ENCODE peak calls at places on chromosomes 4 and X, in six cellular contexts. G, N, F, V, M and B are unnamed samples.

GRCh38 chr4:56907489-56908205 is at the start of gene REST:
- DNase-seq in G (peak; percentile 84), N (peak; percentile 90), F (peak; percentile 52), V (peak; percentile 13), M (peak; percentile 88), B (peak; percentile 97)

GRCh38 chrX:44970709-44971108 is 97.7 kb downstream of the KDM6A start:
- DNase-seq in G (no peak), N (no peak), F (no peak), V (no peak), M (no peak), B (no peak)

GRCh38 chr4:3766791-3767561 is 791 bp downstream of the ADRA2C start:
- DNase-seq in G (no peak), N (peak; percentile 6), F (no peak), V (no peak), M (no peak), B (peak; percentile 92)

GRCh38 chr4:170827562-170828260 is 738.0 kb upstream of the AADAT start:
- DNase-seq in G (no peak), N (no peak), F (no peak), V (no peak), M (no peak), B (no peak)

GRCh38 chr4:74267998-74268606 is 40.2 kb upstream of the EPGN start:
- DNase-seq in G (no peak), N (no peak), F (no peak), V (no peak), M (no peak), B (no peak)

GRCh38 chr4:175951794-175952193 is 113.8 kb upstream of the WDR17 start:
- DNase-seq in G (no peak), N (no peak), F (no peak), V (no peak), M (no peak), B (no peak)

GRCh38 chr4:98446499-98447375 is 185.6 kb downstream of the RAP1GDS1 start:
- DNase-seq in G (no peak), N (peak; percentile 54), F (no peak), V (no peak), M (no peak), B (no peak)

GRCh38 chr4:72564184-72564583 is 4.8 kb downstream of the ADAMTS3 start:
- DNase-seq in G (no peak), N (no peak), F (no peak), V (no peak), M (no peak), B (no peak)

GRCh38 chr4:40990202-40990898 is 224.0 kb downstream of the APBB2 start:
- DNase-seq in G (no peak), N (no peak), F (peak; percentile 55), V (no peak), M (no peak), B (no peak)

GRCh38 chr4:147590249-147590920 is 26.8 kb upstream of the TMEM184C start:
- DNase-seq in G (peak; percentile 28), N (peak; percentile 84), F (peak; percentile 32), V (peak; percentile 21), M (peak; percentile 78), B (peak; percentile 88)

GRCh38 chr4:94889961-94890360 is 132.2 kb downstream of the BMPR1B start:
- DNase-seq in G (no peak), N (no peak), F (no peak), V (no peak), M (no peak), B (no peak)

GRCh38 chr4:151426513-151426912 is 17.5 kb downstream of the FHIP1A start:
- DNase-seq in G (no peak), N (no peak), F (no peak), V (no peak), M (no peak), B (no peak)

GRCh38 chr4:141180991-141181760 is 39.5 kb upstream of the ZNF330 start:
- DNase-seq in G (no peak), N (no peak), F (no peak), V (no peak), M (no peak), B (no peak)

GRCh38 chr4:119136541-119136940 is 909 bp downstream of the MYOZ2 start:
- DNase-seq in G (no peak), N (no peak), F (no peak), V (no peak), M (no peak), B (no peak)

GRCh38 chr4:36081185-36081584 is 163.1 kb downstream of the ARAP2 start:
- DNase-seq in G (no peak), N (no peak), F (no peak), V (no peak), M (no peak), B (no peak)

GRCh38 chr4:109977854-109978501 is 65.3 kb downstream of the EGF start:
- DNase-seq in G (no peak), N (no peak), F (peak; percentile 10), V (no peak), M (no peak), B (no peak)

GRCh38 chr4:109879081-109879480 is 31.2 kb downstream of the LRIT3 start:
- DNase-seq in G (no peak), N (no peak), F (no peak), V (no peak), M (no peak), B (no peak)

GRCh38 chr4:163949976-163950601 is 455.6 kb downstream of the TMA16 start:
- DNase-seq in G (no peak), N (no peak), F (no peak), V (no peak), M (no peak), B (no peak)

GRCh38 chr4:68288046-68288740 is 42.7 kb upstream of the TMPRSS11B start:
- DNase-seq in G (no peak), N (no peak), F (no peak), V (no peak), M (no peak), B (no peak)

GRCh38 chr4:114281561-114281960 is 302.1 kb upstream of the ARSJ start:
- DNase-seq in G (no peak), N (no peak), F (no peak), V (no peak), M (no peak), B (no peak)

GRCh38 chr4:173319696-173320095 is 14.5 kb downstream of the HMGB2 start:
- DNase-seq in G (no peak), N (no peak), F (no peak), V (no peak), M (no peak), B (no peak)

GRCh38 chrX:13750204-13750603 is 15.7 kb downstream of the OFD1 start:
- DNase-seq in G (no peak), N (no peak), F (peak; percentile 46), V (no peak), M (no peak), B (no peak)

GRCh38 chr4:173805884-173806283 is 275.9 kb upstream of the HAND2 start:
- DNase-seq in G (no peak), N (no peak), F (no peak), V (no peak), M (no peak), B (no peak)

GRCh38 chr4:95092762-95093161 is 335.0 kb downstream of the BMPR1B start:
- DNase-seq in G (no peak), N (no peak), F (no peak), V (no peak), M (no peak), B (no peak)

GRCh38 chr4:102730968-102731533 is 29.7 kb downstream of the MANBA start:
- DNase-seq in G (no peak), N (no peak), F (no peak), V (no peak), M (no peak), B (peak; percentile 84)

GRCh38 chr4:2694691-2695090 is 61.4 kb downstream of the TNIP2 start:
- DNase-seq in G (no peak), N (no peak), F (no peak), V (no peak), M (no peak), B (no peak)

GRCh38 chr4:110854021-110854678 is 231.3 kb upstream of the PITX2 start:
- DNase-seq in G (no peak), N (no peak), F (no peak), V (no peak), M (no peak), B (no peak)

GRCh38 chrX:65610040-65610439 is 57.4 kb upstream of the MSN start:
- DNase-seq in G (no peak), N (no peak), F (no peak), V (no peak), M (no peak), B (no peak)

GRCh38 chr4:101328063-101328602 is 19.2 kb downstream of the PPP3CA start:
- DNase-seq in G (no peak), N (no peak), F (no peak), V (no peak), M (no peak), B (no peak)

GRCh38 chr4:154292589-154292988 is 199.0 kb downstream of the DCHS2 start:
- DNase-seq in G (no peak), N (no peak), F (no peak), V (no peak), M (no peak), B (no peak)

GRCh38 chrX:6526564-6526963 is 8.4 kb downstream of the VCX3A start:
- DNase-seq in G (no peak), N (no peak), F (no peak), V (no peak), M (no peak), B (no peak)

GRCh38 chr4:13328591-13328990 is 155.5 kb downstream of the RAB28 start:
- DNase-seq in G (no peak), N (no peak), F (no peak), V (no peak), M (no peak), B (no peak)

GRCh38 chrX:150044556-150044955 is 106.3 kb upstream of the EOLA2 start:
- DNase-seq in G (no peak), N (no peak), F (no peak), V (no peak), M (no peak), B (no peak)

GRCh38 chr4:37667197-37668100 is 18.7 kb downstream of the RELL1 start:
- DNase-seq in G (no peak), N (no peak), F (no peak), V (no peak), M (no peak), B (no peak)
- H3K4me1 ChIP-seq in G (peaks cover 50% of the 10 kb centered on the region), N (peaks cover 24% of the 10 kb centered on the region), F (peaks cover 55% of the 10 kb centered on the region), V (peaks cover 39% of the 10 kb centered on the region), M (peaks cover 10% of the 10 kb centered on the region), B (peaks cover 11% of the 10 kb centered on the region)

DNA sequence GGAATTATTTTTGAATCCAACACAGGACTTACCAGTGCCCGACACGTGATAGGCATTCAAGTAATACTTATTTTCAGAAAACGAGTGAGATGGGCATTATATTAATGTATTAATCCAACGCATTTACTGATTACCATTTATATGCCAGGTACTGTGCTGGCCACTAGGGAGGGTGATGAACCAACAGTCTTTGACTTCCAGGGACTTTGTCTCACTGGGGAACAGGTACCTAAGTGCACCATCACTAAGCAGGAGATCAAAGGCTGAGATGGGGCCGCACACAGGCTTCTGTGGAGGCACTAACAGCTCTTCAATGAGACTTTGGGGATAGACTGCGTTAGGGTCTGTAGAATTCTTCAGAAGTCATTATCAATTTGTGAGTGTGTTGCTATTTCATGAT is 5.7 kb upstream of the TADA2B start:
- DNase-seq in G (no peak), N (no peak), F (no peak), V (no peak), M (no peak), B (no peak)
- H3K4me1 ChIP-seq in G (peaks cover 12% of the 10 kb centered on the region), N (no peaks in the 10 kb centered on the region), F (peaks cover 45% of the 10 kb centered on the region), V (peaks cover 15% of the 10 kb centered on the region), M (peaks cover 5% of the 10 kb centered on the region), B (no peaks in the 10 kb centered on the region)

GRCh38 chr4:123583043-123583442 is 186.4 kb downstream of the SPRY1 start:
- DNase-seq in G (no peak), N (no peak), F (no peak), V (no peak), M (no peak), B (no peak)
- H3K4me1 ChIP-seq in G (no peaks in the 10 kb centered on the region), N (no peaks in the 10 kb centered on the region), F (peaks cover 9% of the 10 kb centered on the region), V (peaks cover 7% of the 10 kb centered on the region), M (no peaks in the 10 kb centered on the region), B (no peaks in the 10 kb centered on the region)

GRCh38 chr4:152805071-152805650 is 25.4 kb downstream of the ARFIP1 start:
- DNase-seq in G (no peak), N (no peak), F (no peak), V (no peak), M (no peak), B (no peak)
- H3K4me1 ChIP-seq in G (no peaks in the 10 kb centered on the region), N (no peaks in the 10 kb centered on the region), F (no peaks in the 10 kb centered on the region), V (peaks cover 14% of the 10 kb centered on the region), M (peaks cover 5% of the 10 kb centered on the region), B (no peaks in the 10 kb centered on the region)